ENCODE peak calls at places on chromosomes 13 and 19, in six cellular contexts. N is brain microvascular endothelial cell, M is GM04504, E is SK-N-MC, S is hypothalamus, C is T-helper 1 cell. V is an unnamed sample.

GRCh38 chr19:2719910-2720776 is 1.0 kb downstream of the DIRAS1 start:
- DNase-seq in S (peak), C (no peak), N (peak), M (no peak), E (no peak), V (peak)

GRCh38 chr13:42696191-42696590 is 85.2 kb upstream of the FAM216B start:
- DNase-seq in N (peak), S (no peak), M (no peak), E (no peak), C (no peak), V (peak)

GRCh38 chr13:112704634-112705145 is 14.9 kb downstream of the ATP11A start:
- DNase-seq in C (no peak), N (no peak), M (no peak), S (no peak), E (no peak), V (no peak)

GRCh38 chr19:1910169-1910568 is 5.0 kb downstream of the ADAT3 start:
- DNase-seq in S (no peak), C (no peak), E (no peak), N (peak), M (no peak), V (no peak)

GRCh38 chr13:73983109-73983508 is 151.1 kb downstream of the KLF12 start:
- DNase-seq in E (no peak), C (no peak), N (no peak), M (no peak), S (no peak), V (no peak)

GRCh38 chr13:113744197-113745000 is 14.6 kb upstream of the TMEM255B start:
- DNase-seq in C (no peak), M (no peak), S (no peak), N (no peak), E (no peak), V (no peak)

GRCh38 chr19:40365613-40366401 is 17.3 kb downstream of the PLD3 start:
- DNase-seq in M (no peak), C (no peak), E (no peak), S (peak), N (peak), V (peak)

GRCh38 chr19:18419699-18420460 is 682 bp downstream of the SSBP4 start:
- DNase-seq in M (no peak), S (no peak), E (no peak), C (peak), N (no peak), V (no peak)

GRCh38 chr19:27974082-27974513 is 1238.9 kb downstream of the UQCRFS1 start:
- DNase-seq in C (no peak), E (no peak), M (no peak), N (peak), S (peak), V (peak)

GRCh38 chr19:3480383-3481091 is at the start of gene SMIM24:
- DNase-seq in E (no peak), S (no peak), C (no peak), M (no peak), N (no peak), V (no peak)

GRCh38 chr13:98254541-98254940 is 77.5 kb upstream of the RNF113B start:
- DNase-seq in C (no peak), S (no peak), E (peak), N (no peak), M (peak), V (peak)